ENCODE peak calls at places on chromosome 5, in six cellular contexts. E, Q, Z, M, O and F are unnamed samples.
A peak's percentile ranks its signal among the peaks of the same experiment; 100 is the strongest.

GRCh38 chr5:142386151-142387021 is 61.6 kb upstream of the SPRY4 start:
- DNase-seq in Q (no peak), Z (no peak), E (no peak), O (no peak), M (no peak), F (no peak)

GRCh38 chr5:141986072-141986471 is 17.2 kb downstream of the RNF14 start:
- DNase-seq in M (no peak), E (no peak), Q (no peak), Z (no peak), O (no peak), F (no peak)

GRCh38 chr5:78361226-78361993 is 993 bp downstream of the SCAMP1 start:
- DNase-seq in Z (peak; percentile 63), O (no peak), M (peak; percentile 28), Q (peak; percentile 61), E (no peak), F (peak; percentile 23)

GRCh38 chr5:39328731-39329130 is 35.6 kb downstream of the C9 start:
- DNase-seq in Z (no peak), Q (no peak), E (no peak), M (no peak), O (no peak), F (no peak)

GRCh38 chr5:32304622-32305021 is 8.1 kb downstream of the MTMR12 start:
- DNase-seq in E (no peak), O (no peak), Z (no peak), M (no peak), Q (no peak), F (no peak)

GRCh38 chr5:161096006-161096405 is 244.0 kb upstream of the ATP10B start:
- DNase-seq in Q (no peak), O (no peak), E (no peak), Z (no peak), M (no peak), F (no peak)

GRCh38 chr5:110757118-110757729 is 18.4 kb downstream of the SLC25A46 start:
- DNase-seq in Z (no peak), E (no peak), O (peak; percentile 32), M (no peak), Q (no peak), F (peak; percentile 37)

GRCh38 chr5:109643951-109644350 is 45.8 kb upstream of the MAN2A1 start:
- DNase-seq in M (no peak), O (no peak), E (no peak), Q (no peak), Z (no peak), F (no peak)